ENCODE peak calls at places on chromosomes 3 and 15, in five cellular contexts. N is fibroblast of mammary gland, M is left lung, D is neural progenitor cell, Z is left ventricle myocardium inferior. V is an unnamed sample.

GRCh38 chr3:122314467-122314866 is 10.6 kb upstream of the CSTA start:
- DNase-seq in M (no peak), D (no peak), N (peak; percentile 35), Z (no peak), V (no peak)

GRCh38 chr3:45139372-45139894 is 6.7 kb downstream of the CDCP1 start:
- DNase-seq in Z (no peak), N (peak; percentile 77), D (no peak), M (no peak), V (no peak)

GRCh38 chr3:15982667-15983145 is 184.9 kb upstream of the ANKRD28 start:
- DNase-seq in Z (peak; percentile 27), N (peak; percentile 97), D (peak; percentile 66), M (peak; percentile 42), V (peak; percentile 84)

GRCh38 chr3:65971281-65972252 is 67.2 kb downstream of the MAGI1 start:
- DNase-seq in Z (no peak), M (no peak), D (no peak), N (no peak), V (no peak)

GRCh38 chr3:170776887-170777551 is 93.0 kb downstream of the RPL22L1 start:
- DNase-seq in N (no peak), D (no peak), Z (no peak), M (no peak), V (no peak)

GRCh38 chr15:85579957-85580694 is 199.7 kb downstream of the AKAP13 start:
- DNase-seq in Z (peak; percentile 35), D (no peak), M (peak; percentile 52), N (peak; percentile 86), V (no peak)

GRCh38 chr3:9248232-9249191 is 934 bp downstream of the SRGAP3 start:
- DNase-seq in Z (no peak), M (no peak), N (peak; percentile 14), D (peak; percentile 50), V (no peak)

GRCh38 chr15:100849021-100849831 is 30.4 kb upstream of the ALDH1A3 start:
- DNase-seq in M (peak; percentile 47), N (peak; percentile 63), Z (peak; percentile 25), D (no peak), V (peak; percentile 74)

GRCh38 chr3:105014631-105015030 is 352.1 kb upstream of the ALCAM start:
- DNase-seq in D (no peak), M (no peak), N (peak; percentile 17), Z (no peak), V (no peak)

GRCh38 chr15:29567336-29567735 is 254.9 kb downstream of the TJP1 start:
- DNase-seq in M (no peak), Z (no peak), D (no peak), N (no peak), V (no peak)

GRCh38 chr15:25900426-25900825 is 37.3 kb upstream of the ATP10A start:
- DNase-seq in D (no peak), M (no peak), Z (no peak), N (no peak), V (no peak)

GRCh38 chr15:79431636-79432344 is at the start of gene MINAR1:
- DNase-seq in Z (no peak), D (peak; percentile 75), M (no peak), N (peak; percentile 53), V (no peak)

GRCh38 chr3:132034097-132034485 is 723 bp downstream of the CPNE4 start:
- DNase-seq in M (no peak), Z (no peak), N (no peak), D (peak; percentile 12), V (no peak)
- H3K4me3 ChIP-seq in M (no peak overlapping the region), Z (peak overlapping the region; percentile 52), N (no peak overlapping the region), D (peak overlapping the region; percentile 48), V (no peak overlapping the region)

DNA sequence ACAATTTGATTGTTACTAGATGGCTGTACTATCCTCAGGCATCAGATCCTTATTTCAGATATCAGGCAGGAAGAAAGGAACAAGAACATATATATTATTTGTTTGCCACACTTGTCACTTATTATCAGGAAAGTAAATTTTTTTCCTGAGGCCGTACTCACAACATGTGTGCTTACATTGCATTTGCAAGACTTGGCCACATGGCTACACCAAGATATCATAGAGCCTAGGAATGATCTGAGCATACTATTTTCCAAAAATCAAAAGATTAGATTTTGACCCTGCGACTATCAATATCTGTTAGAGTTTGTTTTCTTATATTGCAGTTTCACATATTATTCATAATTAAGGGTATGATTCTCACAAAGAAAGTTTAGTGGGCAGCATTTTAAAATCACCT is 426.2 kb upstream of the BCHE start:
- DNase-seq in N (no peak), D (no peak), M (no peak), Z (no peak), V (no peak)
- TF ChIP-seq CTCF in N (peak; percentile 31), D (peak; percentile 4), M (no peak), Z (no peak), V (no peak)

DNA sequence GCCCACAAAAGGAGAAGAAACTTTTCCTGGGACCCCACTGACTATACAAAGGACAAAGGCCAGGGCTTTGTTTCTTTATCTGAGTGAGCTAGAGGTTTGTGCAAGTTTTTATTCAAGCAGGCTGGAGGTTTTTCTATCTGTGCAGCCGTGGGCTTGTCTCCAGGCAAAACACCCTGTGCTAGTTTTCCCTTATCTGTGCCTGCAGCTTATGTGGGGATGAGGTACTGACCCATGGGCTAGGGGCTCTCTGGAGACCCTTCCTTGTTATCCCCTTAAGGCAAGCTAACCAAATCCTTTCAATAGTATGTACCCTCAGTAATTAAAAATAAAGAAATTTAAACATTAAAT is 545.5 kb downstream of the ZPLD1 start:
- DNase-seq in D (no peak), N (no peak), M (no peak), Z (no peak), V (no peak)
- H3K4me3 ChIP-seq in D (no peak overlapping the region), N (no peak overlapping the region), M (no peak overlapping the region), Z (no peak overlapping the region), V (no peak overlapping the region)

DNA sequence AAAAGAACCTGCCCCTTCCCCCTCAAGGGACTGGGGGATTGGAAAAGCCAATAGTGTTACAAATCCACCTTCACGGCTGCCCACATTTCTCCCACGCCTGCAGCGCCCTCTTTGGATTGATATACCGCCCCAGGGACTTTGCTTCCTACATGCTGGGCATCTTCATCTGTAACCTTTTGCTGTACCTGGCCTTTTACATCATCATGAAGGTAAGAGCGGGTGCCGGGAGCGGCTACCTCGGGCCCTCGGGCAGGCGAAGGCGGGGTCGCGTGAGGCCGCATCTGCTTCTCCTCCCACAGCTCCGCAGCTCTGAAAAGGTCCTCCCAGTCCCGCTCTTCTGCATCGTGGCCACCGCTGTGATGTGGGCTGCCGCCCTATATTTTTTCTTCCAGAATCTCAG is 73.1 kb downstream of the USF3 start:
- DNase-seq in D (peak; percentile 35), N (peak; percentile 3), M (no peak), Z (no peak), V (no peak)
- TF ChIP-seq CTCF in D (peak; percentile 53), N (peak; percentile 18), M (no peak), Z (no peak), V (no peak)

DNA sequence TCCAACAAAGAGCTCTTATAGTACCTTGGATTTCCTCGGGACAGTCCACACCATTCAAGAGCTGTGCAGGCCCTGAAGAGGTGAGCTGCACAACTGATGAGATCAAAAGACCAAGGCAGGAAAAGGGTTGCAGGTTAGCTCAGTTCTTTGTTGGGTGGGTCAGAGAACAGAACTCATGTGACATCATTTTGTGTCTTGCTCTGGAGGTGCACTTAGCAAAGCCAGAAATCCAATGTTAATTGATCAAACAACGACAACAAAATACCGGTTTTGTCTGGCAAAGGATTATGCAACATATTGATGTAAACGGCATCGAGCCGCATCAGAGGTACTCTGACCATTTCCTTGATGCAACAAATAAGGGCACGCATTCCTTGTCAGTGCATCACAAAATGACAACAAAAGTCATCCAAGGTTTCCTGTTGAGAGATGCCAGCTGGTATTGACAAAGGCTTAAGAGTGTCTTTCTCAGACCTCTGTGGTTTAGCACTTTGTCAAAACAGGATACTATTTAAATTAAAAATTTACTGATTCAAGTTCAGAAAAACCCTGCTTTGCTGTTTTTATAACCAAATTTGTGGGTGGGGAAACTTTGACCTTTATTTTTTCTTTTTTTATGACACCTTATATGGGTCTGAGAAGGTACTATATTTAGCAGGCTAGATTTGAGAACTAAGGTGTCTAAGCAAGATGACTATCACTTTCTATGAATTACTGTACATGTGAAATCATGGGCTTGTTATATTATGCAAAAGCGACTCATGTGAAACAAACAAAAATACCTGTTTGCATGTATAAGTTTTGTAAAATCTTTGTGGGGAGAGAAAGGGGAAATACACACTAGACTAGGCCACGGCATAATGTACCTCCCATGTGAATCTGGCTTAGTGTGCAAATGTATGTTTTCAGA is 496.2 kb downstream of the FOXP1 start:
- DNase-seq in M (no peak), D (no peak), N (peak; percentile 82), Z (no peak), V (no peak)
- H3K4me3 ChIP-seq in M (no peak overlapping the region), D (no peak overlapping the region), N (no peak overlapping the region), Z (no peak overlapping the region), V (no peak overlapping the region)

DNA sequence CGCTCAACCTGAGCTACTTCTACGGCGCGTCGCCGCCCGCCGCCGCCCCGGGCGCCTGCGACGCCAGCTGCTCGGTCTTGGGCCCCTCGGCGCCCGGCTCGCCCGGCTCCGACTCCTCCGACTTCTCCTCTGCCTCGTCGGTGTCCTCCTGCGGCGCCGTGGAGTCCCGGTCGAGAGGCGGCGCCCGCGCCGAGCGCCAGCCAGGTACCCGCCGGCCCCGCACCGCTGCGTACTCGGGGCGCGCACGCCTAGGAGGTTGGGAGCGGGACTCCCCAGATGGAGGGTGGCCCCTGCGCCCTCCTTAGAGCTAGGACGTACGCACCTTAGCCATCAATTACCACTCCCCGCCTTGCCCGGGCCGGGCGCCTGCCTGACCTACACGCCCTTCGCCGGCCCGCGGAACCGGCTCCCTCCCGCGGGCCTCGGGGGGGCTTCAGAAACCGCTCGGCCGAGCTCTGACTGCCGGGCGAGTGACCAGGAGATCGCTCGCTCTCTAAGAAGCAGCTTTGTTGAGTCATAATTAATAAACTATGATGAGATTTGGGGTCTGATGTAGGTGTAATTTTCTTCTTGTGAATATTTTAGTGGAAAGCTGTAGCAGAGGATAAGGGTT is 506 bp downstream of the NFKBIZ start:
- DNase-seq in N (no peak), Z (peak; percentile 51), M (peak; percentile 54), D (peak; percentile 74), V (peak; percentile 45)
- TF ChIP-seq CTCF in N (no peak), Z (peak; percentile 17), M (no peak), D (peak; percentile 22), V (no peak)

GRCh38 chr3:155270485-155271342 is 22.8 kb downstream of the STRIT1 start:
- DNase-seq in M (no peak), D (no peak), N (peak; percentile 37), Z (no peak), V (no peak)
- H3K4me3 ChIP-seq in M (no peak overlapping the region), D (no peak overlapping the region), N (no peak overlapping the region), Z (no peak overlapping the region), V (no peak overlapping the region)

GRCh38 chr3:58529516-58530353 is 7.3 kb downstream of the ACOX2 start:
- DNase-seq in M (no peak), D (peak; percentile 86), N (peak; percentile 27), Z (no peak), V (no peak)
- TF ChIP-seq CTCF in M (no peak), D (peak; percentile 80), N (peak; percentile 41), Z (no peak), V (no peak)

DNA sequence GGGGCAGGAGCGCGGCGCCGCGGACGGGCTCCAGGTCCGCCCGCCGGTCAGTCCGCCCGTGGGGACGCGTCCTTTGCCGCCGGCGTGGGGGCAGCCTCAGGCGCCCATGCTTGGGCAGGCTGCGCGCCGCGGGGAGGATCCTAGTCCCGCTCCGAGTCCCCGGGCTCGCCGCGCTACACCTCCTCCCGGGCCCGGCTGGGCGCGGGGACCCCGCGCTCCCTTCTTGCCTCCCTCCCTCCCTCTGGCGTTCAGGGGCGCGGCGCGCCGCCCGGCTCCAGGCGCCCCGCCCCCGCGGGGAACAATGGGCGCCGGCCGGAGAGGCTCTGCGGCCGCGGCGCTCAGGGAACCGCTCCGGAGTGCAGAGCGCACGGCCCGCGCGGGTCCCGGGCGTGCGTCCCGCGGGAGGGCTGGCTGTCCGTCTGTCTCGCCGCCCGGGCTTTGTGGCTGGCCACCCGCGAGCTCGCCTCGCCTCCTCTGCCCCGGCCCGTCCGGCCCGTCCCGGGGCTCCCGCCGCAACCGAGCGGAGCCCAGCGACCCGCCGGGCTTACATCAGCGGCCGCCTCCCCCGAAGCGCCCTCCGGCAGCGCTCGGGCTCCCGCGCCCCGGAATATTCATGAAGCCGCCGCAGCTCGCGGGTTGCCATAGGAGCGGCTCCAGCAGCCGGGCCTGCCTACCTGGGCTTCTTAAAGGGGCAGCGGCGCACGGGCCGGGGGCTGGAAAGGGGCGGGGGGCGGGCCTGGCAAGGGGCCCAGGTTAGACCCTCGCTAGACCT is at the start of gene HCN4:
- DNase-seq in M (no peak), D (peak; percentile 86), N (no peak), Z (peak; percentile 47), V (no peak)
- H3K4me3 ChIP-seq in M (no peak within 1 kb of the TSS), D (peak within 1 kb of the TSS; percentile 85), N (no peak within 1 kb of the TSS), Z (peak within 1 kb of the TSS; percentile 69), V (peak within 1 kb of the TSS; percentile 59)

V was measured in psoas muscle.